ENCODE peak calls at places on chromosomes 13 and 19, in nine cellular contexts. H is stimulated activated CD4-positive, alpha-beta T cell treated with anti-CD3 and anti-CD28 coated beads, TNF-alpha, amount 100 ng/mL, for 1 hour; B is mesendoderm; L is spleen; R is endodermal cell; Y is thoracic aorta; V is HS-5; G is NCI-H524; I is NCI-H1092. W is an unnamed sample.

GRCh38 chr19:30521937-30522336 is 149.8 kb downstream of the ZNF536 start:
- DNase-seq in H (no peak), B (no peak), L (no peak), R (no peak), Y (no peak), V (no peak), G (no peak), I (no peak), W (no peak)

GRCh38 chr13:49418206-49418605 is 25.7 kb downstream of the CAB39L start:
- DNase-seq in H (no peak), B (no peak), L (no peak), R (no peak), Y (no peak), V (no peak), G (no peak), I (no peak), W (no peak)

GRCh38 chr19:28234637-28235036 is 978.3 kb downstream of the UQCRFS1 start:
- DNase-seq in H (no peak), B (peak), L (no peak), R (peak), Y (no peak), V (no peak), G (no peak), I (no peak), W (no peak)

GRCh38 chr13:94329754-94330551 is 149.5 kb downstream of the DCT start:
- DNase-seq in H (no peak), B (no peak), L (no peak), R (no peak), Y (no peak), V (peak), G (no peak), I (no peak), W (no peak)

GRCh38 chr13:103471896-103472295 is 405.7 kb upstream of the SLC10A2 start:
- DNase-seq in H (no peak), B (peak), L (no peak), R (peak), Y (no peak), V (no peak), G (no peak), I (no peak), W (no peak)

GRCh38 chr13:39976481-39976880 is 321.0 kb downstream of the COG6 start:
- DNase-seq in H (no peak), B (peak), L (no peak), R (peak), Y (no peak), V (no peak), G (no peak), I (no peak), W (no peak)

GRCh38 chr19:12350185-12350889 is 15.1 kb downstream of the ZNF442 start:
- DNase-seq in H (no peak), B (no peak), L (no peak), R (no peak), Y (no peak), V (no peak), G (no peak), I (no peak), W (no peak)

GRCh38 chr13:29892149-29892548 is 41.7 kb upstream of the UBL3 start:
- DNase-seq in H (no peak), B (no peak), L (no peak), R (peak), Y (no peak), V (no peak), G (no peak), I (peak), W (no peak)

GRCh38 chr19:38718747-38719543 is 25.3 kb downstream of the CAPN12 start:
- DNase-seq in H (no peak), B (peak), L (no peak), R (peak), Y (no peak), V (no peak), G (no peak), I (no peak), W (no peak)

GRCh38 chr13:104773775-104774174 is 1707.6 kb upstream of the SLC10A2 start:
- DNase-seq in H (no peak), B (peak), L (no peak), R (no peak), Y (no peak), V (no peak), G (peak), I (no peak), W (no peak)

GRCh38 chr13:93767917-93768422 is 541.4 kb downstream of the GPC6 start:
- DNase-seq in H (no peak), B (no peak), L (no peak), R (no peak), Y (no peak), V (no peak), G (no peak), I (no peak), W (no peak)

GRCh38 chr13:49655906-49656305 is 27.6 kb downstream of the ARL11 start:
- DNase-seq in H (no peak), B (no peak), L (no peak), R (no peak), Y (no peak), V (no peak), G (no peak), I (no peak), W (no peak)

GRCh38 chr19:5801796-5802616 is 2.9 kb upstream of the NRTN start:
- DNase-seq in H (no peak), B (peak), L (no peak), R (peak), Y (no peak), V (no peak), G (peak), I (no peak), W (no peak)

GRCh38 chr19:5369962-5370367 is 29.4 kb upstream of the PTPRS start:
- DNase-seq in H (no peak), B (peak), L (peak), R (peak), Y (no peak), V (no peak), G (peak), I (no peak), W (no peak)

GRCh38 chr13:30569901-30570576 is 47.7 kb upstream of the USPL1 start:
- DNase-seq in H (no peak), B (peak), L (no peak), R (peak), Y (peak), V (peak), G (no peak), I (no peak), W (no peak)

GRCh38 chr19:661427-662196 is 1.4 kb downstream of the RNF126 start:
- DNase-seq in H (peak), B (no peak), L (peak), R (peak), Y (no peak), V (no peak), G (no peak), I (no peak), W (no peak)

GRCh38 chr13:111383591-111384440 is 63.4 kb downstream of the TEX29 start:
- DNase-seq in H (no peak), B (no peak), L (peak), R (peak), Y (no peak), V (no peak), G (no peak), I (no peak), W (peak)

GRCh38 chr13:45705936-45706335 is 3.8 kb downstream of the CBY2 start:
- DNase-seq in H (no peak), B (no peak), L (no peak), R (no peak), Y (no peak), V (no peak), G (no peak), I (no peak), W (no peak)

W was measured in posterior vena cava.